ENCODE peak calls at places on chromosome 19, in eight cellular contexts. L is Right ventricle myocardium superior; Y is aorta; W is activated naive CD4-positive, alpha-beta T cell treated with anti-CD3 and anti-CD28 coated beads, Interleukin-2, amount 50 U/mL, for 72 hours; R is activated T-cell treated with anti-CD3 and anti-CD28 coated beads, Interleukin-2, amount 50 U/mL, for 4 hours; I is GM23338; N is left cardiac atrium; Q is heart left ventricle. G is an unnamed sample.

GRCh38 chr19:35066691-35067563 is 25.4 kb downstream of the HPN start:
- ATAC-seq in W (peak; percentile 88), R (peak; percentile 86), I (peak; percentile 90), L (peak; percentile 91), N (peak; percentile 87), Y (peak; percentile 86), Q (peak; percentile 89), G (peak; percentile 95)

GRCh38 chr19:21604941-21605548 is 99.6 kb downstream of the ZNF429 start:
- ATAC-seq in I (no peak), R (no peak), Q (peak; percentile 63), Y (peak; percentile 26), W (no peak), L (peak; percentile 76), N (peak; percentile 75), G (peak; percentile 38)

GRCh38 chr19:10361569-10362011 is 18.8 kb downstream of the TYK2 start:
- ATAC-seq in R (no peak), Y (no peak), I (peak; percentile 45), W (no peak), Q (no peak), N (no peak), L (no peak), G (no peak)

GRCh38 chr19:46654621-46655152 is 6.3 kb downstream of the DACT3 start:
- ATAC-seq in R (no peak), W (no peak), L (peak; percentile 8), N (peak; percentile 81), Y (peak; percentile 74), Q (peak; percentile 45), I (peak; percentile 72), G (no peak)

GRCh38 chr19:55209430-55210119 is at the start of gene PTPRH:
- ATAC-seq in I (no peak), Y (no peak), N (no peak), W (peak; percentile 9), L (no peak), R (no peak), Q (no peak), G (peak; percentile 54)

GRCh38 chr19:6278740-6279619 is 795 bp downstream of the MLLT1 start:
- ATAC-seq in L (no peak), R (no peak), N (no peak), W (no peak), Y (no peak), I (no peak), Q (no peak), G (peak; percentile 8)

GRCh38 chr19:34173145-34173956 is 1.0 kb downstream of the LSM14A start:
- ATAC-seq in L (peak; percentile 13), I (peak; percentile 42), Y (peak; percentile 27), W (no peak), Q (peak; percentile 23), N (peak; percentile 22), R (peak; percentile 2), G (peak; percentile 38)

GRCh38 chr19:41235480-41235879 is 16.5 kb downstream of the AXL start:
- ATAC-seq in R (no peak), Q (no peak), N (no peak), W (no peak), L (no peak), I (no peak), Y (no peak), G (no peak)

GRCh38 chr19:10535613-10536012 is 8.1 kb upstream of the ATG4D start:
- ATAC-seq in L (no peak), Y (no peak), Q (no peak), N (no peak), W (no peak), R (no peak), I (no peak), G (no peak)